ENCODE peak calls at places on chromosome 2, in five cellular contexts. W is mammary epithelial cell, B is PC-3, K is colonic mucosa, Y is choroid plexus epithelial cell. I is an unnamed sample.

GRCh38 chr2:54545700-54546450 is 89.7 kb downstream of the SPTBN1 start:
- DNase-seq in B (peak), W (peak), K (no peak), Y (peak), I (no peak)

GRCh38 chr2:101464841-101465240 is 10.1 kb downstream of the RFX8 start:
- DNase-seq in W (peak), B (peak), K (no peak), Y (peak), I (no peak)

GRCh38 chr2:109429711-109430265 is 184.0 kb downstream of the SEPTIN10 start:
- DNase-seq in K (no peak), W (no peak), Y (no peak), B (no peak), I (no peak)

GRCh38 chr2:19865151-19865550 is 36.6 kb downstream of the TTC32 start:
- DNase-seq in K (no peak), W (no peak), Y (no peak), B (no peak), I (no peak)

GRCh38 chr2:168700615-168701245 is 101.7 kb upstream of the NOSTRIN start:
- DNase-seq in B (no peak), K (peak), W (peak), Y (no peak), I (peak)

GRCh38 chr2:15941970-15942710 is 1.8 kb downstream of the MYCN start:
- DNase-seq in K (peak), W (peak), B (no peak), Y (no peak), I (peak)

GRCh38 chr2:26352892-26353291 is 6.3 kb upstream of the ADGRF3 start:
- DNase-seq in K (no peak), B (peak), W (peak), Y (peak), I (no peak)

GRCh38 chr2:124798551-124798950 is 773.5 kb downstream of the CNTNAP5 start:
- DNase-seq in K (no peak), W (no peak), Y (no peak), B (no peak), I (no peak)

GRCh38 chr2:172674034-172674967 is 61.3 kb upstream of the RAPGEF4 start:
- DNase-seq in Y (peak), B (no peak), K (peak), W (no peak), I (no peak)

GRCh38 chr2:129905664-129906081 is 73.8 kb upstream of the RAB6C start:
- DNase-seq in W (no peak), K (no peak), Y (no peak), B (no peak), I (no peak)

GRCh38 chr2:219291910-219292490 is 12.8 kb downstream of the DNAJB2 start:
- DNase-seq in Y (no peak), B (no peak), W (no peak), K (no peak), I (no peak)

GRCh38 chr2:54572262-54572635 is 116.1 kb downstream of the SPTBN1 start:
- DNase-seq in B (peak), Y (peak), K (peak), W (peak), I (no peak)

GRCh38 chr2:184799386-184799785 is 201.1 kb downstream of the ZNF804A start:
- DNase-seq in W (no peak), Y (no peak), B (no peak), K (no peak), I (no peak)

GRCh38 chr2:109375131-109375561 is 238.6 kb downstream of the SEPTIN10 start:
- DNase-seq in B (no peak), K (peak), Y (no peak), W (no peak), I (no peak)

GRCh38 chr2:232421189-232421785 is 14.6 kb downstream of the ALPG start:
- DNase-seq in K (peak), W (no peak), B (no peak), Y (no peak), I (no peak)

GRCh38 chr2:189254268-189254883 is 74.8 kb upstream of the COL5A2 start:
- DNase-seq in K (no peak), B (peak), W (peak), Y (peak), I (peak)

GRCh38 chr2:11465110-11465484 is 864 bp downstream of the E2F6 start:
- DNase-seq in B (no peak), K (no peak), Y (no peak), W (no peak), I (no peak)

GRCh38 chr2:74261204-74261864 is 62.9 kb downstream of the MTHFD2 start:
- DNase-seq in K (peak), B (peak), Y (peak), W (peak), I (peak)

DNA sequence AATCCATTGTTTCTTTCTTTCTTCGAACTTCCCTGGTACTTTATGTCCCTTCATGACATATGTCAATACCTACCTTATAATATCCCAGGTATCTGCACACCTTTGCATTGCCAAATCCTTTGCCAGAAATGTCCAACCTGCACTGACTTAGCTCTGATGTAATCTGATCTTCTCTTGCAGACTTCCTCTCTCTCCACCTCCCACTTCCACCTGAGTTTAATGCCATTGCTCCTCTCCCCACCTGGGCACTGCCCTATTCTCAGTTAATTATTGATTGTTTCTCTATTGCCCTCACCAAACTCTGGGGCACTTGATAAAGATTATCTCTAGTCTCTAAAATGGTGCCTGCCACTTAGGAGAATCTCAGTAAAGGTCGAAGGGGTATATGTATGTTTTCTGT is 23.0 kb downstream of the ARHGAP15 start:
- DNase-seq in W (no peak), Y (no peak), B (no peak), K (no peak), I (no peak)
- H3K4me3 ChIP-seq in W (no peak), Y (no peak), B (no peak), K (no peak), I (no peak)

DNA sequence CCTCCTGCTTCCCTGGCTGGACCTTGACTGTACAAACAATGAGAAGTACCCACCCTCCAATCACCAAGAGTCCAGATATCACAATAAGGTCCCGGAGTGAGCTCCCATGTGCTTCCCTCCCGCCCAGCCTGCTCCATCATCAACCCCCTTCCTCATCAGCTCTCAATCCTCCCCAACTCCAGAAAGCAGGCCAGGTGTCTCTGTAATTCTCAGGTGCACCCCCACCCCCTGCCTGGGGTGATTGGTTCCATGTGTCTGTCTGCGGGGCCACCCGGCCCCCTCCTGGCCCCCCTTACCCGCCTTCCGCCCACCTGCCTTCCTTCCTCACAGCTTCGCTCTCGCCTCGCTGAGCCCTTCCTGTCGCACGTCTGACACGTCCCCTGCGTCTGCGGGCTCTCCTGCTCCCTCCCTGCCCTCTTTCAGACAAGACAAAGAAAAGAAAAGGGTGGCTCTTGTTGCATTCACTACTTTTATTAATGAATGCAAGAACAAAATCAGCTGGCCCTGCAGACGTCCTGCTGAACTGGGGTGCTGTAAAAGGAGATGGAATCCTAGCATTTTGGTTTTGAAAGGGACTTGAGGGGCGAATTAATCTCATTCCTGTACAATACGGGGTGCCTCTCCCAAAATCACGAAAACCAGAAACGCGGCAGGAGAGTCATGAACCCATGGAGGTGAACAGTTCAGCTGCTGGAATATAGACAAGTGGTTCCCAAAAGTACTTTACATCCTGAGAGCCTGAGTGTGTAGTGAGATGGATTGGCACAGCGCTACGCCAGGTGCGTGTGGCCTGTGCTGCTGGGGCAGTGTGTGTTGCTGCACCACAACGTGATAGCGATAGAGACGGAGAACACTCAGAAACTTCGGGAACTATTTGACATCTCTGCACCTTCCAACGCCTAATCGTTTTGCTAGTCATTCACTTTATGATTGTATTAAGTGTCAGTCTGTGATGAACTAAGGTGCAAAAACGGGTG is 26.4 kb upstream of the IGFBP2 start:
- DNase-seq in B (no peak), K (no peak), W (no peak), Y (no peak), I (no peak)
- H3K4me3 ChIP-seq in B (no peak), K (no peak), W (no peak), Y (no peak), I (no peak)

GRCh38 chr2:30230479-30230854 is 867 bp upstream of the LBH start:
- DNase-seq in B (no peak), K (no peak), W (no peak), Y (peak), I (no peak)
- H3K4me3 ChIP-seq in B (no peak), K (peak), W (no peak), Y (peak), I (peak)

DNA sequence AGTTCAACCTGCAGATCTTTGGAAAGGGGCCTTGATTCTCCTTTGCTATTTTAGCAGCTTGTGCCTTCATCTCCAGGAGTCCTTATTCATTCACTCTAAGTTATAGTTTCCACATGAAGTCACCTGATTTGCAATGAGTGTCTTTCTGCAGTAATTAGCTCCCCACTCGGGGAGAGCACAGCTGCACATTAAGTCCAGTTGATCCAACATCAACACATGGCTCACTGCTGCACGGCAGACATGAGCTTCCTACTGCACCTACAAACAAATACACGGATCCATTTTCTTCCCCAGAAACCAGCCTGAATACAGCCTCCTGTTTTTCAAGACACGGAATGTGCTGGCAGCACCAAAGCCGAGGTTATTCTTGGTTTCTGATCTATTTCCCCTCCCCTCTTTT is 323.1 kb upstream of the TNP1 start:
- DNase-seq in Y (no peak), W (no peak), K (no peak), B (no peak), I (no peak)
- H3K4me3 ChIP-seq in Y (no peak), W (no peak), K (no peak), B (no peak), I (no peak)

GRCh38 chr2:181112916-181113315 is 132.5 kb downstream of the UBE2E3 start:
- DNase-seq in B (no peak), Y (no peak), K (no peak), W (no peak), I (no peak)
- H3K4me3 ChIP-seq in B (no peak), Y (no peak), K (no peak), W (no peak), I (no peak)

GRCh38 chr2:240894836-240895558 is 959 bp downstream of the MAB21L4 start:
- DNase-seq in B (no peak), K (no peak), Y (no peak), W (no peak), I (no peak)
- H3K4me3 ChIP-seq in B (no peak), K (no peak), Y (no peak), W (no peak), I (no peak)

DNA sequence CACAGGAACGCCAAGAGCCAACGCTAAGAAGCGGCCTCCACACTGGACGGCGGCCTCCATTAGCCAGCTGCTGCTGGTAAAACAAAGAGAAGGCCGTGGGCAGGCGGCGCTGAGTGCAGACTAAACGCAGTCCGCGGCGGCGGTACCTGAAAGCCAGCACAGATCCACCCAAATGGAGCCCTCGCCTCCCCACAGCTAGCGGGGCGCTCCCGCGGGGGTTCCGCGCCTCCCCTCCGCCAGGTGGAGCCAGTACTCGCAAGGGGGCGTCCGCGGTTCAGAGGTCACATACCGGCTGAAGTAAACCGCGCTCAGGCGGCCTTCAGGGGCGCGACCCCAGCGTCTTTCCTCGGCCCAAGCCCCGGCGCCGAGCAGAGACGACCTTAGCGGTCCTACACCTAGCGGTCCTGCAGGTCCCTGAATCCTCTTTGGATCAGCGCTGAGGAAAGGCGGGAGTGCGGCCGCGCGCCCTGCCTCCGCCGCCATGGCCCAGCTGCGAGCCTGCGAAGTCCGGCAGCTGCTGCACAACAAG is 293.1 kb upstream of the ERBB4 start:
- DNase-seq in B (no peak), Y (no peak), W (no peak), K (no peak), I (no peak)
- H3K4me3 ChIP-seq in B (no peak), Y (no peak), W (no peak), K (no peak), I (no peak)

DNA sequence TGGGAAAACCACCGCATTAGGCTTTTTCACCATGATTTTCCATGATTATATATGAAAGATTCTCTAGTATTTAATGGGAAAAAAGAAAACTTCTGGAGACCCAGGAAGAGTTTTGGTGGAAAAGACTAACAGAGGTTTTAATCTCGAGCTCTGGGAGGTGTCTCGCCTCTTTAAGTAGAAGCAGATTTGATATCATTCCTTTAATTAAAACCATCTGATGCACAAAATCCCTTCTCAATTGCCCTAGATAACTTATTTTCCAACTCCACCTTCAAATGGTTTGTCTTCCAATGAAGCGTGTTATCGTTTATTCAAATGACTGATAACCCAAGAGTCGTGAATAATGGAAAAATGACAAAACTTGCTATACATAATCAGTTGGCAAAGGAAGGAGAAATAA is 144.5 kb downstream of the QPCT start:
- DNase-seq in W (no peak), K (no peak), Y (no peak), B (no peak), I (no peak)
- H3K4me3 ChIP-seq in W (no peak), K (no peak), Y (no peak), B (no peak), I (no peak)

GRCh38 chr2:179237209-179237946 is 27.3 kb downstream of the SESTD1 start:
- DNase-seq in Y (no peak), B (peak), K (no peak), W (no peak), I (no peak)
- H3K4me3 ChIP-seq in Y (no peak), B (no peak), K (no peak), W (no peak), I (no peak)

DNA sequence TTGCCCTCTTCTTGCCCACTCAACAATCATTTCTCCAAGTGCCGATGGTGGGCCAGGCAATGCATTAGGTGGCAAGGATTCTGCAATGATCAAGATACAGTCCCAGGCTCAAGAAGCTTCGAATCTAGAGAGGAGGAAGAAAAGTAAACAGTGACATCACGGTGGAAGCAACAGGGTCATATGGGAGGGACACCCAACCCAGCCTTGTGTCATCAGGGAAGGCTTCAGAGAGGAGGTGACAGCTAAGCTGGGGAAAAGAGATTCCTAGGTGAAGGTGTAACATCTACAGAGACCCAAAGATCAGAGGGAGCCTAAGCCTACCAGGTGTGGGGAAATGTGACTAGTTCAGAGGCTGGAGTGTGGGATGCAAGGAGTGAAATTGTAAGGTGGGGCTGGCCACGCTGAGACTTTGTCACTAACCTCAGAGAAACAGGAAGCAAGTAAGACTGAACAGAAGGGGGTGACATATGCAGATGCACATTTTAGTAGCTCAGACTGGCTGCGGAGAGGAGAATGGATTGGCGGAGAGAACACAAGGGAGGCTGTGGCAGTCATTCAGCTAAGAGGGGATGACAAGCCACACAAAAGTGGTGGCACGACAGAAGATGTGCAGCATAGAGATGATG is 104.9 kb downstream of the ANKRD44 start:
- DNase-seq in Y (no peak), W (no peak), K (no peak), B (no peak), I (peak)
- H3K4me3 ChIP-seq in Y (no peak), W (no peak), K (no peak), B (no peak), I (no peak)